ENCODE peak calls at places on chromosomes 3 and 15, in nine cellular contexts. One of them, this sample, is unnamed.

GRCh38 chr3:67018789-67019525 is 20.9 kb downstream of the KBTBD8 start:
- DNase-seq in fibroblast of mammary gland: no peak
- DNase-seq in kidney: no peak
- DNase-seq in A673: no peak
- DNase-seq in osteoblast: no peak
- DNase-seq in NB4: no peak
- DNase-seq in AG04450: no peak
- DNase-seq in fibroblast of pulmonary artery: no peak
- DNase-seq in upper lobe of right lung: no peak
- DNase-seq in this sample: no peak

GRCh38 chr15:43150171-43150929 is 17.0 kb downstream of the TMEM62 start:
- DNase-seq in fibroblast of pulmonary artery: peak; percentile 82
- DNase-seq in osteoblast: peak; percentile 92
- DNase-seq in upper lobe of right lung: no peak
- DNase-seq in fibroblast of mammary gland: peak; percentile 99
- DNase-seq in A673: peak; percentile 89
- DNase-seq in NB4: no peak
- DNase-seq in kidney: no peak
- DNase-seq in AG04450: peak; percentile 78
- DNase-seq in this sample: no peak

GRCh38 chr3:133014325-133014724 is 23.9 kb upstream of the TMEM108 start:
- DNase-seq in upper lobe of right lung: no peak
- DNase-seq in AG04450: no peak
- DNase-seq in NB4: peak; percentile 10
- DNase-seq in fibroblast of mammary gland: no peak
- DNase-seq in osteoblast: no peak
- DNase-seq in kidney: no peak
- DNase-seq in fibroblast of pulmonary artery: no peak
- DNase-seq in A673: no peak
- DNase-seq in this sample: no peak

GRCh38 chr3:90010341-90010740 is 902.9 kb downstream of the EPHA3 start:
- DNase-seq in AG04450: no peak
- DNase-seq in kidney: no peak
- DNase-seq in NB4: no peak
- DNase-seq in osteoblast: peak; percentile 25
- DNase-seq in A673: peak; percentile 17
- DNase-seq in fibroblast of mammary gland: peak; percentile 63
- DNase-seq in upper lobe of right lung: no peak
- DNase-seq in fibroblast of pulmonary artery: peak; percentile 82
- DNase-seq in this sample: no peak

GRCh38 chr3:125683067-125683844 is 88.0 kb upstream of the OSBPL11 start:
- DNase-seq in NB4: no peak
- DNase-seq in AG04450: no peak
- DNase-seq in fibroblast of pulmonary artery: peak; percentile 2
- DNase-seq in A673: no peak
- DNase-seq in osteoblast: no peak
- DNase-seq in upper lobe of right lung: peak; percentile 58
- DNase-seq in fibroblast of mammary gland: no peak
- DNase-seq in kidney: peak; percentile 41
- DNase-seq in this sample: no peak

GRCh38 chr3:194133661-194134230 is 2.2 kb upstream of the HES1 start:
- DNase-seq in fibroblast of pulmonary artery: peak; percentile 74
- DNase-seq in osteoblast: peak; percentile 88
- DNase-seq in kidney: peak; percentile 92
- DNase-seq in upper lobe of right lung: peak; percentile 85
- DNase-seq in AG04450: no peak
- DNase-seq in NB4: peak; percentile 79
- DNase-seq in fibroblast of mammary gland: peak; percentile 62
- DNase-seq in A673: peak; percentile 82
- DNase-seq in this sample: no peak

GRCh38 chr15:94175420-94175819 is 55.9 kb upstream of the MCTP2 start:
- DNase-seq in A673: no peak
- DNase-seq in NB4: no peak
- DNase-seq in upper lobe of right lung: no peak
- DNase-seq in osteoblast: no peak
- DNase-seq in AG04450: no peak
- DNase-seq in fibroblast of pulmonary artery: no peak
- DNase-seq in fibroblast of mammary gland: no peak
- DNase-seq in kidney: no peak
- DNase-seq in this sample: no peak

GRCh38 chr3:12896206-12896697 is 54.9 kb upstream of the RPL32 start:
- DNase-seq in AG04450: no peak
- DNase-seq in NB4: peak; percentile 49
- DNase-seq in A673: no peak
- DNase-seq in fibroblast of pulmonary artery: peak; percentile 23
- DNase-seq in kidney: peak; percentile 49
- DNase-seq in fibroblast of mammary gland: peak; percentile 6
- DNase-seq in osteoblast: peak; percentile 54
- DNase-seq in upper lobe of right lung: no peak
- DNase-seq in this sample: no peak

GRCh38 chr15:43241100-43241499 is 20.3 kb upstream of the EPB42 start:
- DNase-seq in NB4: no peak
- DNase-seq in kidney: no peak
- DNase-seq in upper lobe of right lung: no peak
- DNase-seq in osteoblast: peak; percentile 91
- DNase-seq in fibroblast of pulmonary artery: peak; percentile 39
- DNase-seq in AG04450: no peak
- DNase-seq in fibroblast of mammary gland: peak; percentile 68
- DNase-seq in A673: no peak
- DNase-seq in this sample: no peak

DNA sequence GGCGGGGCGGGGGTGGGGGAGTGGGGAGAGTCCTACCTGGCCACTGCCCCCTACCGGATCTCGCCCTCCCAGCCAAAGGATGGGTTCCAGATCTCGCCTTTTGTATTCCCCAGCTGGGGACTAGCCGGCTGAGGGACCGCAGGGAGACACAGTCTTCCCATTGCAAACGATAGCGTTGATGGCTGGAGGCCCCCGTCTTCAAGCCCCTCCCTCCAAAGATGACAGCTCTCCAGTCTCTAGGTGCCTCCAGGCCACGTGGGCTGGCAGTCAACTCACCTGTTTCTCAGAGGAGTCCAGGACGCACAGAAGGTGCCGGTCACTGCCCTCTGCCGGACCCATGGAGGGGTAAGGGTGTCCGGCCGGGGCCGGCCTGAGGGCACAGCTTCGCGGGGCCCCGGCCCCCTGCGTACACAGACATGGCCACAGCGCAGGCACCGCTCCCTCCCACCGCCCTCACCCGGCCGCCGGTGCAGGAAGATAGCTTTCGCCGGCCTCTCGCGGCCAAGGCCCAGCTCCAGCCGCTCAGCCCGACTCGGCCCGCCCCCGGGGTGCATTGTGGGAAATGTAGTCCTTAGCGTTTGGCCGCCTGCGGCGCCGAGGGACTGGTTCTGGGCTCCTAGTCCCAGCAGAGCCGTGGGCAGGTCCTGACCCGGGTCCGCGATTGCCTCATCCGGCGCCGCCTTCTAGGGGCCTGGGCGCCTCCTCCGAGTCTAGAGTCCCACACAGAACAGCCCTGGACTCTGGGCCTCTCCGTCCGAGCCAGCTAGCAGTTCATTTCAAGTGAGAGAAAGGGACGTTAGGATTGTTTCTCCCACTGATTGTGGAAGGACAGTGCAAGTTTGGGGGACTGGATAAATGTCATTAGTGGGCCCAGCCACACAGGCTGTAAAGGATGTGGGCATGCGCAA is at the start of gene MON1A:
- DNase-seq in kidney: peak; percentile 98
- DNase-seq in AG04450: peak; percentile 55
- DNase-seq in fibroblast of pulmonary artery: peak; percentile 93
- DNase-seq in osteoblast: peak; percentile 96
- DNase-seq in NB4: peak; percentile 88
- DNase-seq in A673: peak; percentile 76
- DNase-seq in upper lobe of right lung: peak; percentile 99
- DNase-seq in fibroblast of mammary gland: peak; percentile 88
- DNase-seq in this sample: peak; percentile 85
- TF ChIP-seq CTCF in kidney: no peak
- TF ChIP-seq CTCF in AG04450: peak; percentile 23
- TF ChIP-seq CTCF in fibroblast of pulmonary artery: peak; percentile 14
- TF ChIP-seq CTCF in osteoblast: no peak
- TF ChIP-seq CTCF in NB4: peak; percentile 10
- TF ChIP-seq CTCF in A673: no peak
- TF ChIP-seq CTCF in upper lobe of right lung: peak; percentile 41
- TF ChIP-seq CTCF in fibroblast of mammary gland: peak; percentile 15
- TF ChIP-seq CTCF in this sample: peak; percentile 32

DNA sequence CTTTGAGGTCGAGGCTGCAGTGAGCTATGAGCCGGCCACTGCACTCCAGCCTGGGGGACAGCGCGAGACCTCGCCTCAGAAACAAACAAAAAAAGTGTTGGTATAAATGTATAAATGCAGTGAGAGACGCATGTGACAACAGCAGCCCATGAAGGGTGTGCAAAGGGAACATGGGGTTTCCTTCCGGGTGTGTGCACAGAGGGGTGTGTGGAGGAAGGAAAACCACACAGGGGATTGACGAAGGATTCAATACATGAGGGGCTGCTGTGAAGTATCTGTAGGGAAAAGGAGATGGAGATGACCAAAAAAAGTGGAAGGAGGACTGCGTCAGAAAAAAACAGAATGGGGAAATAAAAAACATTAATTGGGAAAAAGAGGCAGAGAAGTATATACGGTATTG is 1.1 kb downstream of the MTFMT start:
- DNase-seq in NB4: peak; percentile 31
- DNase-seq in fibroblast of mammary gland: no peak
- DNase-seq in fibroblast of pulmonary artery: no peak
- DNase-seq in A673: no peak
- DNase-seq in kidney: no peak
- DNase-seq in AG04450: no peak
- DNase-seq in upper lobe of right lung: no peak
- DNase-seq in osteoblast: peak; percentile 62
- DNase-seq in this sample: no peak
- H3K4me3 ChIP-seq in NB4: peak overlapping the region; percentile 92
- H3K4me3 ChIP-seq in fibroblast of mammary gland: peak overlapping the region; percentile 83
- H3K4me3 ChIP-seq in fibroblast of pulmonary artery: peak overlapping the region; percentile 86
- H3K4me3 ChIP-seq in A673: peak overlapping the region; percentile 75
- H3K4me3 ChIP-seq in kidney: peak overlapping the region; percentile 73
- H3K4me3 ChIP-seq in AG04450: peak overlapping the region; percentile 85
- H3K4me3 ChIP-seq in upper lobe of right lung: peak overlapping the region; percentile 99
- H3K4me3 ChIP-seq in osteoblast: peak overlapping the region; percentile 89
- H3K4me3 ChIP-seq in this sample: peak overlapping the region; percentile 88

DNA sequence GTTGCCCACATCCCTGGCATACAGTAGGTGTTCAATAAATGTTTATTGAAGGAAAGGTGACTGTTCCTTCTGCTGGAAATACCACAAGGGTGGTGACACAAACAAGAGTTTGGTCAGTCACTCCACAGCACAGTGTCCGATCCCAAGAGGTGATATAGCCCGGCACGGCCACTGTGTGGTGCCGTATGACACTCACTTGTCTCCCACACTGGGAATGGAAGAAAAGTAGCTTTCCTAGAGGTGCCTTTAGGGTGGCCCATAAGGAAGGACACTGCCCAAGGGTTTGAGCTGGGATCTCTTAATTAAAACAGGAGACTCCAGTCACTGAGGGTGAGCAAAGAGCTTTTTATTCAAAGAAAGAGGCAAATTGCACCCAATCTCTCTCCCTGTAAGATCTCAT is 40.5 kb downstream of the TGM4 start:
- DNase-seq in fibroblast of pulmonary artery: peak; percentile 16
- DNase-seq in NB4: peak; percentile 54
- DNase-seq in A673: peak; percentile 52
- DNase-seq in kidney: no peak
- DNase-seq in upper lobe of right lung: no peak
- DNase-seq in fibroblast of mammary gland: no peak
- DNase-seq in AG04450: no peak
- DNase-seq in osteoblast: peak; percentile 91
- DNase-seq in this sample: no peak
- TF ChIP-seq CTCF in fibroblast of pulmonary artery: peak; percentile 38
- TF ChIP-seq CTCF in NB4: peak; percentile 52
- TF ChIP-seq CTCF in A673: peak; percentile 57
- TF ChIP-seq CTCF in kidney: peak; percentile 4
- TF ChIP-seq CTCF in upper lobe of right lung: peak; percentile 38
- TF ChIP-seq CTCF in fibroblast of mammary gland: peak; percentile 40
- TF ChIP-seq CTCF in AG04450: peak; percentile 32
- TF ChIP-seq CTCF in osteoblast: peak; percentile 39
- TF ChIP-seq CTCF in this sample: peak; percentile 67

GRCh38 chr3:186165331-186165730 is 56.4 kb upstream of the ETV5 start:
- DNase-seq in upper lobe of right lung: no peak
- DNase-seq in osteoblast: no peak
- DNase-seq in AG04450: no peak
- DNase-seq in fibroblast of mammary gland: no peak
- DNase-seq in fibroblast of pulmonary artery: no peak
- DNase-seq in A673: no peak
- DNase-seq in NB4: no peak
- DNase-seq in kidney: no peak
- DNase-seq in this sample: no peak

GRCh38 chr3:186166036-186166435 is 57.1 kb upstream of the ETV5 start:
- DNase-seq in A673: no peak
- DNase-seq in AG04450: no peak
- DNase-seq in NB4: no peak
- DNase-seq in kidney: no peak
- DNase-seq in osteoblast: no peak
- DNase-seq in upper lobe of right lung: no peak
- DNase-seq in fibroblast of mammary gland: no peak
- DNase-seq in fibroblast of pulmonary artery: no peak
- DNase-seq in this sample: no peak

GRCh38 chr3:186166491-186167288 is 57.8 kb upstream of the ETV5 start:
- DNase-seq in A673: no peak
- DNase-seq in AG04450: no peak
- DNase-seq in osteoblast: no peak
- DNase-seq in fibroblast of mammary gland: no peak
- DNase-seq in upper lobe of right lung: no peak
- DNase-seq in fibroblast of pulmonary artery: no peak
- DNase-seq in NB4: no peak
- DNase-seq in kidney: no peak
- DNase-seq in this sample: no peak

GRCh38 chr3:186168976-186169375 is 60.1 kb upstream of the ETV5 start:
- DNase-seq in osteoblast: no peak
- DNase-seq in fibroblast of mammary gland: no peak
- DNase-seq in upper lobe of right lung: no peak
- DNase-seq in fibroblast of pulmonary artery: no peak
- DNase-seq in A673: no peak
- DNase-seq in AG04450: no peak
- DNase-seq in kidney: no peak
- DNase-seq in NB4: no peak
- DNase-seq in this sample: no peak

DNA sequence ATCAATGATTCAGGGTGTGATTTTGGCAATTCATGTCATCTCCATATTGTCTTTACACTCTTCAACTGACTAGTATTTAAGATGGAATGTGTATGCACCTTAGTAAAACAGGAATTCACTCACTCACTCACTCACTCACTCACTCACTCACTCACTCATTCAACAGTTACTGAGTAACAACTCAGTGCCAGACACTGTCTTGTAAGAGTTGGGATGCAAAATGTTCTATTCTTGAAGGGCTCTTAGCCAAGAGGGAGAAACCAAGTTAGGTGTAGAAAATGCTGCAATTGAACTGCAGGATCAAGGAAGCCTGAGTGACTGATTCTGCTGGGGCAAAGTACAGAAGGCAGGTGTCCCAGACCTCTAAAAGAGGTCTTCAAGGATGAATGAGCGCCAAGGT is 58.8 kb upstream of the ETV5 start:
- DNase-seq in fibroblast of mammary gland: no peak
- DNase-seq in A673: no peak
- DNase-seq in fibroblast of pulmonary artery: no peak
- DNase-seq in upper lobe of right lung: no peak
- DNase-seq in osteoblast: no peak
- DNase-seq in NB4: no peak
- DNase-seq in AG04450: no peak
- DNase-seq in kidney: no peak
- DNase-seq in this sample: no peak
- H3K4me3 ChIP-seq in fibroblast of mammary gland: no peak overlapping the region
- H3K4me3 ChIP-seq in A673: no peak overlapping the region
- H3K4me3 ChIP-seq in fibroblast of pulmonary artery: no peak overlapping the region
- H3K4me3 ChIP-seq in upper lobe of right lung: no peak overlapping the region
- H3K4me3 ChIP-seq in osteoblast: no peak overlapping the region
- H3K4me3 ChIP-seq in NB4: no peak overlapping the region
- H3K4me3 ChIP-seq in AG04450: no peak overlapping the region
- H3K4me3 ChIP-seq in kidney: no peak overlapping the region
- H3K4me3 ChIP-seq in this sample: no peak overlapping the region

This sample was measured in LNCaP clone FGC.